ENCODE peak calls at places on chromosome 1, in four cellular contexts. One of them, this sample, is unnamed.

GRCh38 chr1:117605164-117605810 is 561 bp upstream of the TENT5C start:
- DNase-seq in skeletal muscle cell: no peak
- DNase-seq in frontal cortex: peak
- DNase-seq in left colon: no peak
- DNase-seq in this sample: no peak

GRCh38 chr1:165831146-165831545 is 3.7 kb downstream of the UCK2 start:
- DNase-seq in skeletal muscle cell: no peak
- DNase-seq in frontal cortex: no peak
- DNase-seq in left colon: no peak
- DNase-seq in this sample: no peak

GRCh38 chr1:63612564-63612963 is 19.4 kb downstream of the PGM1 start:
- DNase-seq in frontal cortex: no peak
- DNase-seq in skeletal muscle cell: no peak
- DNase-seq in left colon: no peak
- DNase-seq in this sample: peak

GRCh38 chr1:28193701-28194161 is 17.2 kb upstream of the PTAFR start:
- DNase-seq in left colon: no peak
- DNase-seq in skeletal muscle cell: no peak
- DNase-seq in frontal cortex: no peak
- DNase-seq in this sample: peak

GRCh38 chr1:65813956-65814355 is 21.3 kb downstream of the PDE4B start:
- DNase-seq in frontal cortex: no peak
- DNase-seq in skeletal muscle cell: no peak
- DNase-seq in left colon: no peak
- DNase-seq in this sample: no peak

GRCh38 chr1:110291241-110292030 is 47.7 kb upstream of the RBM15 start:
- DNase-seq in frontal cortex: no peak
- DNase-seq in left colon: peak
- DNase-seq in skeletal muscle cell: no peak
- DNase-seq in this sample: no peak

GRCh38 chr1:167135281-167135840 is 41.5 kb downstream of the STYXL2 start:
- DNase-seq in skeletal muscle cell: no peak
- DNase-seq in left colon: no peak
- DNase-seq in frontal cortex: no peak
- DNase-seq in this sample: no peak

GRCh38 chr1:35449334-35450008 is 107.7 kb downstream of the KIAA0319L start:
- DNase-seq in skeletal muscle cell: peak
- DNase-seq in frontal cortex: no peak
- DNase-seq in left colon: no peak
- DNase-seq in this sample: no peak

GRCh38 chr1:49187054-49187453 is 410.4 kb upstream of the BEND5 start:
- DNase-seq in left colon: no peak
- DNase-seq in frontal cortex: no peak
- DNase-seq in skeletal muscle cell: no peak
- DNase-seq in this sample: no peak

GRCh38 chr1:32052887-32053286 is 19.9 kb upstream of the TMEM39B start:
- DNase-seq in left colon: no peak
- DNase-seq in frontal cortex: no peak
- DNase-seq in skeletal muscle cell: no peak
- DNase-seq in this sample: no peak